ENCODE peak calls at places on chromosome 3, in four cellular contexts. Y is AG04450, V is LoVo, L is astrocyte. T is an unnamed sample.
A peak's percentile ranks its signal among the peaks of the same experiment; 100 is the strongest.

GRCh38 chr3:65170357-65171090 is 482.7 kb upstream of the ADAMTS9 start:
- DNase-seq in V (peak; percentile 2), Y (peak; percentile 26), L (peak; percentile 97), T (peak; percentile 99)

GRCh38 chr3:128484404-128485282 is 8.4 kb downstream of the GATA2 start:
- DNase-seq in Y (no peak), L (no peak), V (no peak), T (no peak)

GRCh38 chr3:196793224-196793623 is 53.6 kb downstream of the PAK2 start:
- DNase-seq in V (peak; percentile 78), Y (peak; percentile 75), L (peak; percentile 99), T (peak; percentile 94)

GRCh38 chr3:70308760-70309159 is 3.7 kb downstream of the MDFIC2 start:
- DNase-seq in L (peak; percentile 1), Y (peak; percentile 2), V (no peak), T (peak; percentile 5)

GRCh38 chr3:193507566-193507965 is 47.1 kb downstream of the ATP13A4 start:
- DNase-seq in V (no peak), L (no peak), Y (no peak), T (peak; percentile 44)

GRCh38 chr3:8020047-8020446 is 481.6 kb upstream of the LMCD1 start:
- DNase-seq in Y (no peak), L (no peak), V (no peak), T (no peak)

GRCh38 chr3:127535901-127536817 is 54.4 kb downstream of the TPRA1 start:
- DNase-seq in L (no peak), V (no peak), Y (no peak), T (no peak)

GRCh38 chr3:129558772-129559564 is 16.0 kb downstream of the H1-8 start:
- DNase-seq in V (no peak), Y (peak; percentile 32), L (peak; percentile 59), T (no peak)

GRCh38 chr3:139434764-139435291 is 41.5 kb downstream of the RBP2 start:
- DNase-seq in V (no peak), Y (no peak), L (no peak), T (peak; percentile 52)